ENCODE peak calls at places on chromosomes 16 and 17, in four cellular contexts. One of them, this sample, is unnamed.
A peak's percentile ranks its signal among the peaks of the same experiment; 100 is the strongest.

GRCh38 chr16:68091604-68092261 is 6.6 kb downstream of the NFATC3 start:
- DNase-seq in testis: no peak
- DNase-seq in activated T-cell treated with anti-CD3 and anti-CD28 coated beads, Interleukin-2, amount 50 U/mL, for 1 hour: no peak
- DNase-seq in astrocyte of the cerebellum: no peak
- DNase-seq in this sample: no peak

GRCh38 chr16:46573008-46573833 is 48.0 kb downstream of the SHCBP1 start:
- DNase-seq in testis: no peak
- DNase-seq in activated T-cell treated with anti-CD3 and anti-CD28 coated beads, Interleukin-2, amount 50 U/mL, for 1 hour: no peak
- DNase-seq in astrocyte of the cerebellum: no peak
- DNase-seq in this sample: no peak

GRCh38 chr17:17156107-17156506 is 50.0 kb downstream of the PLD6 start:
- DNase-seq in testis: no peak
- DNase-seq in activated T-cell treated with anti-CD3 and anti-CD28 coated beads, Interleukin-2, amount 50 U/mL, for 1 hour: no peak
- DNase-seq in astrocyte of the cerebellum: peak; percentile 71
- DNase-seq in this sample: no peak

GRCh38 chr17:65287040-65287439 is 149.9 kb downstream of the RGS9 start:
- DNase-seq in testis: no peak
- DNase-seq in activated T-cell treated with anti-CD3 and anti-CD28 coated beads, Interleukin-2, amount 50 U/mL, for 1 hour: no peak
- DNase-seq in astrocyte of the cerebellum: peak; percentile 53
- DNase-seq in this sample: no peak

GRCh38 chr16:72908362-72908838 is 139.5 kb downstream of the ZFHX3 start:
- DNase-seq in testis: no peak
- DNase-seq in activated T-cell treated with anti-CD3 and anti-CD28 coated beads, Interleukin-2, amount 50 U/mL, for 1 hour: no peak
- DNase-seq in astrocyte of the cerebellum: no peak
- DNase-seq in this sample: no peak

GRCh38 chr16:53080345-53081031 is 25.7 kb downstream of the CHD9 start:
- DNase-seq in testis: peak; percentile 59
- DNase-seq in activated T-cell treated with anti-CD3 and anti-CD28 coated beads, Interleukin-2, amount 50 U/mL, for 1 hour: no peak
- DNase-seq in astrocyte of the cerebellum: peak; percentile 49
- DNase-seq in this sample: no peak

GRCh38 chr17:67129283-67129682 is 84.9 kb downstream of the CACNG1 start:
- DNase-seq in testis: no peak
- DNase-seq in activated T-cell treated with anti-CD3 and anti-CD28 coated beads, Interleukin-2, amount 50 U/mL, for 1 hour: no peak
- DNase-seq in astrocyte of the cerebellum: no peak
- DNase-seq in this sample: no peak

GRCh38 chr17:81011951-81012350 is 20.3 kb downstream of the CHMP6 start:
- DNase-seq in testis: no peak
- DNase-seq in activated T-cell treated with anti-CD3 and anti-CD28 coated beads, Interleukin-2, amount 50 U/mL, for 1 hour: no peak
- DNase-seq in astrocyte of the cerebellum: no peak
- DNase-seq in this sample: no peak

GRCh38 chr16:49601541-49601940 is 227.9 kb downstream of the C16orf78 start:
- DNase-seq in testis: no peak
- DNase-seq in activated T-cell treated with anti-CD3 and anti-CD28 coated beads, Interleukin-2, amount 50 U/mL, for 1 hour: no peak
- DNase-seq in astrocyte of the cerebellum: no peak
- DNase-seq in this sample: no peak

GRCh38 chr17:60901222-60901621 is 223.6 kb downstream of the BCAS3 start:
- DNase-seq in testis: no peak
- DNase-seq in activated T-cell treated with anti-CD3 and anti-CD28 coated beads, Interleukin-2, amount 50 U/mL, for 1 hour: no peak
- DNase-seq in astrocyte of the cerebellum: no peak
- DNase-seq in this sample: no peak

GRCh38 chr16:30609002-30609927 is 924 bp downstream of the ZNF689 start:
- DNase-seq in testis: peak; percentile 63
- DNase-seq in activated T-cell treated with anti-CD3 and anti-CD28 coated beads, Interleukin-2, amount 50 U/mL, for 1 hour: no peak
- DNase-seq in astrocyte of the cerebellum: no peak
- DNase-seq in this sample: peak; percentile 23

GRCh38 chr16:30895592-30896202 is 717 bp upstream of the CTF1 start:
- DNase-seq in testis: no peak
- DNase-seq in activated T-cell treated with anti-CD3 and anti-CD28 coated beads, Interleukin-2, amount 50 U/mL, for 1 hour: no peak
- DNase-seq in astrocyte of the cerebellum: no peak
- DNase-seq in this sample: no peak

GRCh38 chr17:19269102-19269501 is 31.9 kb downstream of the EPN2 start:
- DNase-seq in testis: no peak
- DNase-seq in activated T-cell treated with anti-CD3 and anti-CD28 coated beads, Interleukin-2, amount 50 U/mL, for 1 hour: no peak
- DNase-seq in astrocyte of the cerebellum: no peak
- DNase-seq in this sample: no peak

GRCh38 chr16:51500306-51500705 is 349.2 kb upstream of the SALL1 start:
- DNase-seq in testis: no peak
- DNase-seq in activated T-cell treated with anti-CD3 and anti-CD28 coated beads, Interleukin-2, amount 50 U/mL, for 1 hour: no peak
- DNase-seq in astrocyte of the cerebellum: no peak
- DNase-seq in this sample: no peak

GRCh38 chr17:49387374-49388289 is 25.6 kb upstream of the ZNF652 start:
- DNase-seq in testis: no peak
- DNase-seq in activated T-cell treated with anti-CD3 and anti-CD28 coated beads, Interleukin-2, amount 50 U/mL, for 1 hour: no peak
- DNase-seq in astrocyte of the cerebellum: no peak
- DNase-seq in this sample: no peak

GRCh38 chr16:68349838-68350410 is 39.1 kb downstream of the PRMT7 start:
- DNase-seq in testis: no peak
- DNase-seq in activated T-cell treated with anti-CD3 and anti-CD28 coated beads, Interleukin-2, amount 50 U/mL, for 1 hour: no peak
- DNase-seq in astrocyte of the cerebellum: no peak
- DNase-seq in this sample: no peak

GRCh38 chr17:49696233-49696761 is 11.5 kb downstream of the SLC35B1 start:
- DNase-seq in testis: no peak
- DNase-seq in activated T-cell treated with anti-CD3 and anti-CD28 coated beads, Interleukin-2, amount 50 U/mL, for 1 hour: peak; percentile 50
- DNase-seq in astrocyte of the cerebellum: no peak
- DNase-seq in this sample: no peak

GRCh38 chr17:58231644-58232043 is 6.7 kb upstream of the LPO start:
- DNase-seq in testis: no peak
- DNase-seq in activated T-cell treated with anti-CD3 and anti-CD28 coated beads, Interleukin-2, amount 50 U/mL, for 1 hour: no peak
- DNase-seq in astrocyte of the cerebellum: no peak
- DNase-seq in this sample: no peak

GRCh38 chr17:80856863-80857488 is 134.7 kb upstream of the CHMP6 start:
- DNase-seq in testis: no peak
- DNase-seq in activated T-cell treated with anti-CD3 and anti-CD28 coated beads, Interleukin-2, amount 50 U/mL, for 1 hour: no peak
- DNase-seq in astrocyte of the cerebellum: no peak
- DNase-seq in this sample: no peak

GRCh38 chr17:10651927-10652326 is 5.2 kb downstream of the MYH3 start:
- DNase-seq in testis: no peak
- DNase-seq in activated T-cell treated with anti-CD3 and anti-CD28 coated beads, Interleukin-2, amount 50 U/mL, for 1 hour: no peak
- DNase-seq in astrocyte of the cerebellum: no peak
- DNase-seq in this sample: no peak

GRCh38 chr17:35745246-35745645 is 7.8 kb downstream of the GAS2L2 start:
- DNase-seq in testis: no peak
- DNase-seq in activated T-cell treated with anti-CD3 and anti-CD28 coated beads, Interleukin-2, amount 50 U/mL, for 1 hour: no peak
- DNase-seq in astrocyte of the cerebellum: no peak
- DNase-seq in this sample: no peak

GRCh38 chr16:30350134-30350871 is 4.8 kb downstream of the CD2BP2 start:
- DNase-seq in testis: no peak
- DNase-seq in activated T-cell treated with anti-CD3 and anti-CD28 coated beads, Interleukin-2, amount 50 U/mL, for 1 hour: no peak
- DNase-seq in astrocyte of the cerebellum: peak; percentile 41
- DNase-seq in this sample: no peak

GRCh38 chr17:36994438-36994837 is 45.7 kb downstream of the AATF start:
- DNase-seq in testis: no peak
- DNase-seq in activated T-cell treated with anti-CD3 and anti-CD28 coated beads, Interleukin-2, amount 50 U/mL, for 1 hour: no peak
- DNase-seq in astrocyte of the cerebellum: no peak
- DNase-seq in this sample: no peak

GRCh38 chr17:77144227-77144626 is 3.5 kb downstream of the SEC14L1 start:
- DNase-seq in testis: no peak
- DNase-seq in activated T-cell treated with anti-CD3 and anti-CD28 coated beads, Interleukin-2, amount 50 U/mL, for 1 hour: no peak
- DNase-seq in astrocyte of the cerebellum: no peak
- DNase-seq in this sample: no peak

GRCh38 chr16:2008009-2008526 is 1.6 kb downstream of the ZNF598 start:
- DNase-seq in testis: no peak
- DNase-seq in activated T-cell treated with anti-CD3 and anti-CD28 coated beads, Interleukin-2, amount 50 U/mL, for 1 hour: no peak
- DNase-seq in astrocyte of the cerebellum: no peak
- DNase-seq in this sample: no peak

GRCh38 chr17:1055751-1056645 is 59.1 kb downstream of the TIMM22 start:
- DNase-seq in testis: peak; percentile 73
- DNase-seq in activated T-cell treated with anti-CD3 and anti-CD28 coated beads, Interleukin-2, amount 50 U/mL, for 1 hour: peak; percentile 48
- DNase-seq in astrocyte of the cerebellum: no peak
- DNase-seq in this sample: no peak

GRCh38 chr17:41464682-41465081 is 2.5 kb downstream of the KRT32 start:
- DNase-seq in testis: peak; percentile 60
- DNase-seq in activated T-cell treated with anti-CD3 and anti-CD28 coated beads, Interleukin-2, amount 50 U/mL, for 1 hour: no peak
- DNase-seq in astrocyte of the cerebellum: peak; percentile 83
- DNase-seq in this sample: peak; percentile 38

GRCh38 chr17:29176500-29177351 is 3.5 kb downstream of the MYO18A start:
- DNase-seq in testis: peak; percentile 76
- DNase-seq in activated T-cell treated with anti-CD3 and anti-CD28 coated beads, Interleukin-2, amount 50 U/mL, for 1 hour: peak; percentile 65
- DNase-seq in astrocyte of the cerebellum: no peak
- DNase-seq in this sample: no peak

GRCh38 chr17:60168654-60169053 is 18.9 kb downstream of the CA4 start:
- DNase-seq in testis: no peak
- DNase-seq in activated T-cell treated with anti-CD3 and anti-CD28 coated beads, Interleukin-2, amount 50 U/mL, for 1 hour: no peak
- DNase-seq in astrocyte of the cerebellum: no peak
- DNase-seq in this sample: no peak

GRCh38 chr17:69175812-69176517 is 34.3 kb upstream of the ABCA6 start:
- DNase-seq in testis: no peak
- DNase-seq in activated T-cell treated with anti-CD3 and anti-CD28 coated beads, Interleukin-2, amount 50 U/mL, for 1 hour: no peak
- DNase-seq in astrocyte of the cerebellum: peak; percentile 8
- DNase-seq in this sample: no peak

GRCh38 chr16:847681-848445 is 47.3 kb upstream of the GNG13 start:
- DNase-seq in testis: no peak
- DNase-seq in activated T-cell treated with anti-CD3 and anti-CD28 coated beads, Interleukin-2, amount 50 U/mL, for 1 hour: no peak
- DNase-seq in astrocyte of the cerebellum: no peak
- DNase-seq in this sample: no peak

GRCh38 chr17:57946798-57947358 is 8.3 kb downstream of the CUEDC1 start:
- DNase-seq in testis: peak; percentile 24
- DNase-seq in activated T-cell treated with anti-CD3 and anti-CD28 coated beads, Interleukin-2, amount 50 U/mL, for 1 hour: peak; percentile 25
- DNase-seq in astrocyte of the cerebellum: peak; percentile 79
- DNase-seq in this sample: no peak

GRCh38 chr17:42414782-42415409 is 8.2 kb downstream of the CAVIN1 start:
- DNase-seq in testis: no peak
- DNase-seq in activated T-cell treated with anti-CD3 and anti-CD28 coated beads, Interleukin-2, amount 50 U/mL, for 1 hour: peak; percentile 50
- DNase-seq in astrocyte of the cerebellum: no peak
- DNase-seq in this sample: no peak

GRCh38 chr16:66824006-66824405 is 6.8 kb downstream of the NAE1 start:
- DNase-seq in testis: no peak
- DNase-seq in activated T-cell treated with anti-CD3 and anti-CD28 coated beads, Interleukin-2, amount 50 U/mL, for 1 hour: no peak
- DNase-seq in astrocyte of the cerebellum: no peak
- DNase-seq in this sample: no peak

GRCh38 chr17:64081802-64082799 is 47.8 kb downstream of the ERN1 start:
- DNase-seq in testis: no peak
- DNase-seq in activated T-cell treated with anti-CD3 and anti-CD28 coated beads, Interleukin-2, amount 50 U/mL, for 1 hour: no peak
- DNase-seq in astrocyte of the cerebellum: no peak
- DNase-seq in this sample: no peak

GRCh38 chr17:27553019-27553511 is 77.9 kb upstream of the LGALS9 start:
- DNase-seq in testis: no peak
- DNase-seq in activated T-cell treated with anti-CD3 and anti-CD28 coated beads, Interleukin-2, amount 50 U/mL, for 1 hour: no peak
- DNase-seq in astrocyte of the cerebellum: no peak
- DNase-seq in this sample: no peak

This sample was measured in omental fat pad.